ENCODE peak calls at places on chromosomes 5 and 9, in eight cellular contexts. F is neural crest cell, L is choroid plexus epithelial cell, E is glomerular endothelial cell, Z is RWPE1, C is GM23248, M is lung microvascular endothelial cell, I is A172. W is an unnamed sample.

GRCh38 chr9:94826644-94827410 is 100.3 kb downstream of the AOPEP start:
- DNase-seq in F (no peak), L (no peak), E (no peak), Z (no peak), C (no peak), M (no peak), I (no peak), W (no peak)

GRCh38 chr5:17258429-17258828 is 41.0 kb downstream of the BASP1 start:
- DNase-seq in F (no peak), L (peak), E (no peak), Z (peak), C (peak), M (peak), I (peak), W (peak)

GRCh38 chr9:98442541-98442940 is 187.1 kb upstream of the TBC1D2 start:
- DNase-seq in F (no peak), L (no peak), E (no peak), Z (no peak), C (peak), M (no peak), I (no peak), W (no peak)

GRCh38 chr5:149434162-149435014 is 55.3 kb upstream of the IL17B start:
- DNase-seq in F (peak), L (peak), E (no peak), Z (peak), C (peak), M (peak), I (peak), W (peak)

GRCh38 chr9:92455217-92455616 is 27.1 kb downstream of the ASPN start:
- DNase-seq in F (no peak), L (no peak), E (no peak), Z (peak), C (no peak), M (peak), I (peak), W (no peak)

GRCh38 chr5:143521891-143522290 is 118.4 kb upstream of the NR3C1 start:
- DNase-seq in F (no peak), L (no peak), E (no peak), Z (no peak), C (no peak), M (no peak), I (no peak), W (no peak)

GRCh38 chr5:123874600-123875201 is 362.7 kb downstream of the CSNK1G3 start:
- DNase-seq in F (peak), L (peak), E (no peak), Z (no peak), C (peak), M (no peak), I (no peak), W (no peak)

GRCh38 chr9:91420471-91421021 is 3.1 kb downstream of the NFIL3 start:
- DNase-seq in F (no peak), L (peak), E (no peak), Z (peak), C (peak), M (no peak), I (no peak), W (no peak)

GRCh38 chr9:126956929-126957686 is 42.5 kb downstream of the RALGPS1 start:
- DNase-seq in F (no peak), L (peak), E (no peak), Z (peak), C (peak), M (peak), I (peak), W (peak)

GRCh38 chr5:87076411-87076810 is 191.3 kb upstream of the RASA1 start:
- DNase-seq in F (no peak), L (no peak), E (no peak), Z (no peak), C (no peak), M (no peak), I (no peak), W (no peak)

GRCh38 chr9:93814561-93814960 is 140.6 kb downstream of the BARX1 start:
- DNase-seq in F (no peak), L (no peak), E (no peak), Z (no peak), C (no peak), M (no peak), I (no peak), W (no peak)

GRCh38 chr5:9263656-9264055 is 282.2 kb downstream of the SEMA5A start:
- DNase-seq in F (no peak), L (no peak), E (no peak), Z (no peak), C (no peak), M (no peak), I (no peak), W (no peak)

W was measured in HCEC 1CT.